ENCODE peak calls at places on chromosomes 5 and 9, in six cellular contexts. W is NCI-H345, G is H54, T is ACHN, M is adipocyte, J is lung. H is an unnamed sample.

GRCh38 chr5:88807327-88807726 is 75.7 kb downstream of the MEF2C start:
- DNase-seq in W (no peak), G (no peak), T (no peak), M (no peak), J (no peak), H (no peak)

GRCh38 chr5:32780508-32780919 is 69.4 kb downstream of the NPR3 start:
- DNase-seq in W (no peak), G (no peak), T (no peak), M (peak), J (no peak), H (no peak)

GRCh38 chr5:102670224-102670836 is 84.8 kb upstream of the PAM start:
- DNase-seq in W (no peak), G (peak), T (peak), M (peak), J (no peak), H (peak)

GRCh38 chr9:122057211-122057610 is 35.9 kb downstream of the TTLL11 start:
- DNase-seq in W (no peak), G (no peak), T (no peak), M (no peak), J (no peak), H (no peak)

GRCh38 chr9:97907632-97908031 is 14.7 kb downstream of the TRMO start:
- DNase-seq in W (no peak), G (no peak), T (no peak), M (no peak), J (no peak), H (no peak)

GRCh38 chr9:17906841-17907779 is 328.2 kb downstream of the SH3GL2 start:
- DNase-seq in W (no peak), G (no peak), T (no peak), M (peak), J (no peak), H (no peak)

GRCh38 chr5:126615286-126615685 is 14.5 kb downstream of the PHAX start:
- DNase-seq in W (no peak), G (no peak), T (no peak), M (no peak), J (no peak), H (no peak)

GRCh38 chr5:159515909-159516415 is 185.7 kb upstream of the IL12B start:
- DNase-seq in W (no peak), G (peak), T (peak), M (peak), J (peak), H (peak)

GRCh38 chr5:32285489-32286138 is 27.1 kb downstream of the MTMR12 start:
- DNase-seq in W (no peak), G (no peak), T (no peak), M (no peak), J (no peak), H (no peak)

GRCh38 chr5:9468070-9468388 is 77.8 kb downstream of the SEMA5A start:
- DNase-seq in W (no peak), G (peak), T (peak), M (peak), J (no peak), H (no peak)

GRCh38 chr9:107309271-107309670 is 26.2 kb downstream of the RAD23B start:
- DNase-seq in W (no peak), G (no peak), T (no peak), M (no peak), J (no peak), H (no peak)

H was measured in endothelial cell of umbilical vein.